ENCODE peak calls at places on chromosomes 11 and 22, in seven cellular contexts. B is left ventricle myocardium inferior; I is RWPE2; N is CD8-positive, alpha-beta T cell; R is ovary; T is lower lobe of right lung; W is neural progenitor cell. U is an unnamed sample.
A peak's percentile ranks its signal among the peaks of the same experiment; 100 is the strongest.

GRCh38 chr11:63738720-63739360 is 29.7 kb downstream of the ZFTA start:
- DNase-seq in B (peak; percentile 63), I (no peak), N (peak; percentile 38), R (peak; percentile 75), T (peak; percentile 69), W (peak; percentile 79), U (peak; percentile 99)

GRCh38 chr11:135033545-135033944 is 621.5 kb upstream of the B3GAT1 start:
- DNase-seq in B (no peak), I (no peak), N (no peak), R (no peak), T (no peak), W (peak; percentile 76), U (no peak)

GRCh38 chr11:2590951-2591754 is 108.6 kb downstream of the KCNQ1OT1 start:
- DNase-seq in B (no peak), I (peak; percentile 47), N (no peak), R (peak; percentile 21), T (peak; percentile 27), W (no peak), U (no peak)

GRCh38 chr11:71307811-71308645 is 55.7 kb upstream of the SHANK2 start:
- DNase-seq in B (no peak), I (peak; percentile 23), N (no peak), R (no peak), T (no peak), W (no peak), U (no peak)

GRCh38 chr22:19643448-19644313 is 70.6 kb upstream of the SEPTIN5 start:
- DNase-seq in B (no peak), I (no peak), N (no peak), R (no peak), T (no peak), W (no peak), U (no peak)

GRCh38 chr11:10401275-10401674 is 53.8 kb upstream of the AMPD3 start:
- DNase-seq in B (no peak), I (no peak), N (no peak), R (no peak), T (no peak), W (no peak), U (no peak)

GRCh38 chr11:80074837-80075236 is 634.0 kb upstream of the TENM4 start:
- DNase-seq in B (no peak), I (no peak), N (no peak), R (no peak), T (no peak), W (no peak), U (no peak)

GRCh38 chr11:1232328-1233321 is 9.8 kb downstream of the MUC5B start:
- DNase-seq in B (peak; percentile 6), I (peak; percentile 64), N (no peak), R (no peak), T (peak; percentile 45), W (no peak), U (no peak)

GRCh38 chr11:13114566-13115465 is 105.7 kb downstream of the RASSF10 start:
- DNase-seq in B (no peak), I (no peak), N (no peak), R (no peak), T (peak; percentile 48), W (peak; percentile 91), U (no peak)

GRCh38 chr22:37982938-37983859 is 1.2 kb downstream of the SOX10 start:
- DNase-seq in B (no peak), I (no peak), N (no peak), R (no peak), T (no peak), W (peak; percentile 71), U (no peak)

DNA sequence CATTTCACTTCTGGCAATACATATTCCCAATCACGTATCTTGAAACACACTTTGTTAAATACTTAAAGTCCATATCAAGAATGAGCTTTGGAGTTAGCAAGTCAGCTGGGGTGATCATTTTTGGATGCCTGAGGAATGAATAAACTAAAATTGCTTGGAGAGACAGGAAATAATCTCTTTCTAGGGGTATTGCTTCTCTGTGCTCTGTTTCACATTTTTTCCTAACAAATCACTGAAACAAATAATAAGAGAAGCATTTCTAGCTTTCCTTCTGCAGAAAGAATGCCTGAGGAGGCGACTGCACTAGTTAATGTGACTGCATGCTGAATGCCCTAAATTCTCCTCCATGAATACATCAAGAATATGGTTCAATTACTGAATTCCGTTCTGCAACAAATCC is 541.4 kb upstream of the CCDC90B start:
- DNase-seq in B (no peak), I (no peak), N (no peak), R (no peak), T (no peak), W (no peak), U (no peak)
- TF ChIP-seq CTCF in B (no peak), I (no peak), N (no peak), R (no peak), T (no peak), W (no peak), U (no peak)

GRCh38 chr22:46071451-46072029 is 78.8 kb upstream of the PPARA start:
- DNase-seq in B (peak; percentile 94), I (peak; percentile 95), N (no peak), R (peak; percentile 96), T (peak; percentile 91), W (peak; percentile 74), U (peak; percentile 93)
- H3K4me1 ChIP-seq in B (peaks cover 86% of the 10 kb centered on the region), I (peaks cover 10% of the 10 kb centered on the region), N (peaks cover 34% of the 10 kb centered on the region), R (peaks cover 3% of the 10 kb centered on the region), T (peaks cover 55% of the 10 kb centered on the region), W (peaks cover 5% of the 10 kb centered on the region), U (no peaks in the 10 kb centered on the region)

GRCh38 chr11:133966147-133966546 is 9.4 kb upstream of the IGSF9B start:
- DNase-seq in B (no peak), I (no peak), N (no peak), R (no peak), T (no peak), W (peak; percentile 37), U (no peak)
- H3K27ac ChIP-seq in B (no peak overlapping the region), I (no peak overlapping the region), N (no peak overlapping the region), R (no peak overlapping the region), T (no peak overlapping the region), W (no peak overlapping the region), U (no peak overlapping the region)

DNA sequence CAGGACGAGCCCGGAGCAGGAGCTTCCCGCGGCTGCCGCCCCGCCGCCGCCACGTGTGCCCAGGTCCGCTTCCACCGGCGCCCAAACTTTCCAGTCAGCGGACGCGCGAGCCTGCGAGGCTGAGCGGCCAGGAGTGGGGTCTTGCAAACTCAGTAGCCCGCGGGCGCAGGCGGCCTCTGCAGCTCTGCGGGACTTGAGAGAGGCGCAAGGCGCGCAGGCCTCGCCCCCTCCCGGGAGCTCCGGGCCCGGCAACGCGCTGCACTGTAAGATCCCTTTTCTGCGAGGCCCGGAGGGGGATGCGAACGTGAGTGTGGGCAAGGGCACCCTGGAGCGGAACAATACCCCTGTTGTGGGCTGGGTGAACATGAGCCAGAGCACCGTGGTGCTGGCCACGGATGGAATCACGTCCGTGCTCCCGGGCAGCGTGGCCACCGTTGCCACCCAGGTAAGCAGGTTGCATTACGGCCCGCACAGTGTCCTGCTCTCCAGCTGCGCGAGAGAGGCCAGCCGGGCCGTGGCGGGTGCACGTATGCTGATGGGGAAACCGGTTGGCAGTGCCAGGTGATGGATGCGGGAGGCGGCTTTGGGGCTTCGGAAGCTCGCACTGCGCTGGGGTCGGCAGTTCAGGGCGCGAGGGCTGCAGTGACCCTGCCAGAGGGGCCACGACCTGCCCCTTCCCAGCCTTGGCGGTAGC is 2.0 kb downstream of the SLC6A5 start:
- DNase-seq in B (no peak), I (no peak), N (no peak), R (no peak), T (no peak), W (peak; percentile 71), U (no peak)
- TF ChIP-seq CTCF in B (no peak), I (no peak), N (no peak), R (no peak), T (no peak), W (peak; percentile 10), U (no peak)

GRCh38 chr11:58938398-58938797 is 890 bp upstream of the GLYATL1 start:
- DNase-seq in B (no peak), I (no peak), N (no peak), R (no peak), T (no peak), W (no peak), U (no peak)

GRCh38 chr11:58934945-58935513 is 4.3 kb upstream of the GLYATL1 start:
- DNase-seq in B (no peak), I (no peak), N (no peak), R (no peak), T (no peak), W (no peak), U (no peak)

GRCh38 chr11:58941838-58942237 is 2.5 kb downstream of the GLYATL1 start:
- DNase-seq in B (no peak), I (no peak), N (no peak), R (no peak), T (no peak), W (no peak), U (no peak)

GRCh38 chr11:58939277-58939676 is at the start of gene GLYATL1:
- DNase-seq in B (no peak), I (no peak), N (no peak), R (no peak), T (no peak), W (no peak), U (no peak)

GRCh38 chr11:58940028-58940427 is 740 bp downstream of the GLYATL1 start:
- DNase-seq in B (no peak), I (no peak), N (no peak), R (no peak), T (no peak), W (no peak), U (no peak)
- H3K4me1 ChIP-seq in B (no peaks in the 10 kb centered on the region), I (no peaks in the 10 kb centered on the region), N (no peaks in the 10 kb centered on the region), R (no peaks in the 10 kb centered on the region), T (no peaks in the 10 kb centered on the region), W (no peaks in the 10 kb centered on the region), U (no peaks in the 10 kb centered on the region)

GRCh38 chr22:41928416-41929157 is 2.0 kb upstream of the TNFRSF13C start:
- DNase-seq in B (no peak), I (no peak), N (no peak), R (no peak), T (no peak), W (no peak), U (no peak)
- H3K27ac ChIP-seq in B (no peak overlapping the region), I (no peak overlapping the region), N (no peak overlapping the region), R (no peak overlapping the region), T (no peak overlapping the region), W (no peak overlapping the region), U (no peak overlapping the region)